ENCODE peak calls at places on chromosomes 11 and 22, in five cellular contexts. V is BE2C, X is A549, A is body of pancreas, B is thoracic aorta. S is an unnamed sample.

GRCh38 chr22:40626826-40627225 is 9.7 kb downstream of the MRTFA start:
- DNase-seq in V (no peak), B (no peak), X (no peak), A (no peak), S (no peak)

GRCh38 chr11:19743622-19744021 is 31.0 kb downstream of the NAV2 start:
- DNase-seq in A (no peak), V (no peak), X (no peak), B (no peak), S (no peak)

GRCh38 chr11:86869966-86870570 is 69.7 kb downstream of the PRSS23 start:
- DNase-seq in A (peak), X (peak), B (peak), V (peak), S (peak)

GRCh38 chr11:65468874-65469333 is 29.9 kb upstream of the MALAT1 start:
- DNase-seq in V (peak), X (peak), A (peak), B (no peak), S (peak)

GRCh38 chr11:108316061-108316460 is 93.2 kb downstream of the ATM start:
- DNase-seq in X (no peak), B (no peak), V (no peak), A (no peak), S (no peak)

GRCh38 chr11:128365044-128365443 is 222.3 kb downstream of the ETS1 start:
- DNase-seq in X (peak), B (no peak), V (no peak), A (no peak), S (peak)

GRCh38 chr11:117425679-117426296 is 98.1 kb downstream of the CEP164 start:
- DNase-seq in X (no peak), B (no peak), A (no peak), V (no peak), S (no peak)

GRCh38 chr11:128521697-128522062 is 65.7 kb downstream of the ETS1 start:
- DNase-seq in V (no peak), A (no peak), X (no peak), B (no peak), S (no peak)

GRCh38 chr11:124179311-124179710 is 3.8 kb upstream of the OR10D3 start:
- DNase-seq in A (no peak), B (no peak), V (no peak), X (no peak), S (no peak)

GRCh38 chr11:33897761-33898403 is 6.0 kb upstream of the LMO2 start:
- DNase-seq in X (no peak), A (no peak), B (no peak), V (no peak), S (no peak)

GRCh38 chr22:48740731-48741405 is 1086.8 kb downstream of the BRD1 start:
- DNase-seq in V (no peak), B (no peak), A (no peak), X (no peak), S (no peak)

GRCh38 chr22:46043339-46043738 is 66.4 kb upstream of the WNT7B start:
- DNase-seq in A (no peak), X (no peak), B (no peak), V (no peak), S (no peak)

GRCh38 chr11:46677991-46678740 is 22.3 kb downstream of the ARHGAP1 start:
- DNase-seq in A (no peak), V (no peak), B (no peak), X (peak), S (no peak)

GRCh38 chr11:2432171-2432621 is 12.1 kb downstream of the TRPM5 start:
- DNase-seq in V (no peak), A (no peak), B (no peak), X (no peak), S (no peak)

GRCh38 chr11:3969200-3969599 is 113.7 kb downstream of the STIM1 start:
- DNase-seq in A (no peak), X (no peak), V (no peak), B (no peak), S (no peak)

GRCh38 chr11:7577883-7578242 is 64.1 kb downstream of the PPFIBP2 start:
- DNase-seq in X (no peak), V (peak), A (no peak), B (no peak), S (peak)
- TF ChIP-seq CTCF in X (no peak), V (no peak), A (no peak), B (no peak), S (no peak)

GRCh38 chr11:125933030-125933813 is 12.6 kb upstream of the VSIG10L2 start:
- DNase-seq in A (no peak), V (no peak), X (no peak), B (no peak), S (no peak)

GRCh38 chr11:125932301-125932700 is 13.5 kb upstream of the VSIG10L2 start:
- DNase-seq in A (no peak), B (no peak), X (no peak), V (no peak), S (no peak)

GRCh38 chr11:125935629-125936199 is 10.1 kb upstream of the VSIG10L2 start:
- DNase-seq in A (no peak), X (no peak), V (peak), B (no peak), S (no peak)

GRCh38 chr11:125934473-125934872 is 11.4 kb upstream of the VSIG10L2 start:
- DNase-seq in V (no peak), B (no peak), A (no peak), X (no peak), S (no peak)

DNA sequence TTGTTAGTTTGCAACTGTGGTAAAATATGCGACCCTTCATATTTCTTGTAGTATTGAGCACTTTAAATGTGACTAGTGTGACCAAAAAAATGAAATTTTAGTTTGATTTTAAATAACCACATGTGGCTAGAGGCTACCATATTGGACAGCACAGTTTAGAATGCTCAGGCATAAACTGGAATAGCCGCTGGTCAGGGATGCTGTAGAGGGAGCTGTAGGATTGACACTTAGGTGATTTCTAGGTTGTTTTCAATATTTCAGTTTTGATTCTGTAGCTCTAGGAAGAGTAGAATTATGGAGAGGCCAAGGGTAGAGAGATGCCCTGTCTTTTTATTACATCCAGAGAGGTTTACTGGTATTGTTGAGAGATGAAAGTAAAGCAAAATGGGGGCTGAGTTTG is 10.8 kb upstream of the VSIG10L2 start:
- DNase-seq in B (no peak), A (no peak), X (no peak), V (no peak), S (no peak)
- TF ChIP-seq CTCF in B (no peak), A (no peak), X (no peak), V (peak), S (no peak)

DNA sequence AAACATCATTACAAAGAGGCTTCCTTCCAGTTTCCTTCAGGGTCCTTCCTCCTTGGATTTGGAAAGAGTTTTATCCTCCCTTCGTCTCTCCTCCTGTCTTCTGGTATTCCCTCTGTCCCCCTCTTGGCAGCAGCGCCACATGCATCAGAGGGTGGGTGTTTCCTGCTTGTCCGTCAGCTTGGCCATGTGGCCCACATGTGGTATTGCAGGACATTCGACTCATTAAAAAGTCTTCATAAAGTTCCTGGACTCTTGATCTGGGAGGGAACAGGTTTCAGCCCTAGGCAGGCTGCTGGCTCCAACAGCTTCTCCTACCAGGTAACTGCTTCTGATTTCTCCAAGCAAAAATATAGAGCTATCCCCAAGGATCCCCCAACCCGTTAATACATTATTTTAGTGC is 189.8 kb downstream of the CSNK2A3 start:
- DNase-seq in B (no peak), X (peak), A (no peak), V (peak), S (no peak)
- TF ChIP-seq CTCF in B (peak), X (no peak), A (peak), V (peak), S (peak)

GRCh38 chr22:37752189-37753061 is 55.3 kb upstream of the GCAT start:
- DNase-seq in X (peak), V (peak), B (peak), A (peak), S (no peak)
- TF ChIP-seq CTCF in X (no peak), V (peak), B (peak), A (peak), S (no peak)

DNA sequence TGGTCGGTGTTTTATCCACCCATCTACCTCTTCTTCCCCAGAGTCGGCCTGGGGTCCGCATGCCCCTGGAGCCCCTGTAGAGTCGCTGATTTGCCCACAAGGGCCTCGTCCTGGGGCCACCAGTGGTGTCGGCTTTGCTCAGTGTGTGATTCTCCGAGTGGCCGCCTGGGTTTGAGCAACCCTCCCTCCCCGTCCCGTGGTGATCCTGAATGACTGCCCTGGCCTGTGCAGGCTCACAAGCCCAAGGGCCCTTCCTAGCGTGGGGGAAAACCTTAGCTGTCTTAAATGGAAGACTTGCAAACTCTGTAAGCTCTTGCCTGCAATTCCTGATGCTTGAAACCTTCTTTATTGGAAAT is 128.3 kb downstream of the OSBP2 start:
- DNase-seq in X (no peak), B (no peak), V (no peak), A (no peak), S (peak)
- TF ChIP-seq CTCF in X (no peak), B (no peak), V (no peak), A (no peak), S (no peak)

GRCh38 chr11:100965346-100965745 is 164.3 kb downstream of the PGR start:
- DNase-seq in V (no peak), X (no peak), A (no peak), B (no peak), S (no peak)

GRCh38 chr11:100964400-100964799 is 165.2 kb downstream of the PGR start:
- DNase-seq in A (no peak), B (no peak), X (no peak), V (no peak), S (no peak)

GRCh38 chr11:100957499-100957898 is 172.1 kb downstream of the PGR start:
- DNase-seq in B (no peak), X (no peak), A (no peak), V (no peak), S (no peak)

GRCh38 chr11:100963375-100963774 is 166.2 kb downstream of the PGR start:
- DNase-seq in V (no peak), A (no peak), B (no peak), X (no peak), S (no peak)

GRCh38 chr11:100961633-100962032 is 168.0 kb downstream of the PGR start:
- DNase-seq in X (no peak), A (no peak), V (no peak), B (no peak), S (no peak)
- TF ChIP-seq CTCF in X (no peak), A (no peak), V (no peak), B (no peak), S (no peak)